ENCODE peak calls at places on chromosome 6, in nine cellular contexts. Y is body of pancreas, R is endodermal cell, N is cardiac muscle cell, F is mucosa of descending colon, T is DND-41, E is adrenal gland, V is psoas muscle, D is heart right ventricle. H is an unnamed sample. For H3K4me1, the result is how much of the 10 kb centered on the place peaks cover.

GRCh38 chr6:124057448-124057847 is 253.8 kb downstream of the NKAIN2 start:
- DNase-seq in Y (no peak), R (no peak), N (no peak), F (no peak), T (no peak), E (no peak), V (no peak), D (no peak), H (no peak)

GRCh38 chr6:116369540-116370327 is 1.0 kb upstream of the DSE start:
- DNase-seq in Y (no peak), R (no peak), N (no peak), F (no peak), T (no peak), E (no peak), V (no peak), D (no peak), H (no peak)

GRCh38 chr6:142561511-142562265 is 259.9 kb downstream of the ADGRG6 start:
- DNase-seq in Y (no peak), R (no peak), N (no peak), F (no peak), T (no peak), E (no peak), V (no peak), D (no peak), H (no peak)

GRCh38 chr6:10801224-10801848 is 37.0 kb downstream of the MAK start:
- DNase-seq in Y (peak), R (peak), N (peak), F (peak), T (peak), E (peak), V (peak), D (peak), H (peak)

GRCh38 chr6:167532410-167533294 is 207.8 kb downstream of the TTLL2 start:
- DNase-seq in Y (no peak), R (no peak), N (no peak), F (no peak), T (no peak), E (no peak), V (no peak), D (no peak), H (no peak)

GRCh38 chr6:37103169-37104039 is 66.5 kb upstream of the PIM1 start:
- DNase-seq in Y (peak), R (peak), N (no peak), F (peak), T (peak), E (peak), V (peak), D (peak), H (peak)

GRCh38 chr6:113178349-113178748 is 678.8 kb upstream of the MARCKS start:
- DNase-seq in Y (no peak), R (no peak), N (peak), F (no peak), T (no peak), E (no peak), V (no peak), D (no peak), H (no peak)

GRCh38 chr6:391559-392440 is at the start of gene IRF4:
- DNase-seq in Y (no peak), R (peak), N (no peak), F (peak), T (no peak), E (no peak), V (no peak), D (no peak), H (no peak)

GRCh38 chr6:100339574-100340255 is 125.0 kb downstream of the SIM1 start:
- DNase-seq in Y (peak), R (no peak), N (no peak), F (no peak), T (no peak), E (no peak), V (no peak), D (no peak), H (no peak)

GRCh38 chr6:16547586-16547985 is 213.7 kb downstream of the ATXN1 start:
- DNase-seq in Y (no peak), R (no peak), N (peak), F (no peak), T (no peak), E (no peak), V (no peak), D (no peak), H (no peak)

GRCh38 chr6:156976144-156977088 is 199.2 kb downstream of the ARID1B start:
- DNase-seq in Y (no peak), R (peak), N (no peak), F (no peak), T (no peak), E (no peak), V (no peak), D (no peak), H (no peak)

GRCh38 chr6:148835920-148836441 is 89.2 kb downstream of the UST start:
- DNase-seq in Y (no peak), R (no peak), N (peak), F (no peak), T (no peak), E (no peak), V (no peak), D (no peak), H (no peak)

GRCh38 chr6:47379328-47379727 is 69.6 kb upstream of the TNFRSF21 start:
- DNase-seq in Y (no peak), R (no peak), N (peak), F (no peak), T (no peak), E (no peak), V (no peak), D (no peak), H (no peak)

GRCh38 chr6:105993769-105994521 is 92.2 kb upstream of the PRDM1 start:
- DNase-seq in Y (peak), R (peak), N (peak), F (peak), T (peak), E (peak), V (peak), D (peak), H (peak)

GRCh38 chr6:37005827-37006514 is 516 bp downstream of the FGD2 start:
- DNase-seq in Y (no peak), R (peak), N (no peak), F (no peak), T (no peak), E (no peak), V (no peak), D (no peak), H (no peak)

GRCh38 chr6:163123098-163123497 is 291.4 kb upstream of the QKI start:
- DNase-seq in Y (no peak), R (peak), N (no peak), F (no peak), T (no peak), E (no peak), V (no peak), D (no peak), H (no peak)

GRCh38 chr6:78487401-78487800 is 379.9 kb upstream of the IRAK1BP1 start:
- DNase-seq in Y (no peak), R (no peak), N (no peak), F (no peak), T (no peak), E (no peak), V (no peak), D (no peak), H (no peak)

GRCh38 chr6:80767808-80768207 is 661.3 kb downstream of the BCKDHB start:
- DNase-seq in Y (no peak), R (no peak), N (peak), F (no peak), T (no peak), E (no peak), V (peak), D (peak), H (peak)

GRCh38 chr6:106165885-106166485 is 79.8 kb downstream of the PRDM1 start:
- DNase-seq in Y (no peak), R (peak), N (no peak), F (no peak), T (no peak), E (no peak), V (no peak), D (no peak), H (no peak)

GRCh38 chr6:168016176-168016620 is 18.7 kb downstream of the KIF25 start:
- DNase-seq in Y (no peak), R (no peak), N (no peak), F (no peak), T (no peak), E (no peak), V (no peak), D (no peak), H (peak)

GRCh38 chr6:156197513-156197912 is 579.7 kb upstream of the ARID1B start:
- DNase-seq in Y (no peak), R (no peak), N (no peak), F (no peak), T (no peak), E (no peak), V (no peak), D (no peak), H (no peak)

GRCh38 chr6:107409942-107410341 is 49.4 kb downstream of the PDSS2 start:
- DNase-seq in Y (no peak), R (no peak), N (no peak), F (no peak), T (no peak), E (no peak), V (no peak), D (no peak), H (no peak)

GRCh38 chr6:143901885-143902708 is 37.8 kb downstream of the ZC2HC1B start:
- DNase-seq in Y (peak), R (no peak), N (peak), F (no peak), T (no peak), E (no peak), V (peak), D (peak), H (no peak)

GRCh38 chr6:125193208-125193607 is 39.6 kb downstream of the TPD52L1 start:
- DNase-seq in Y (no peak), R (no peak), N (no peak), F (peak), T (no peak), E (no peak), V (no peak), D (no peak), H (no peak)

GRCh38 chr6:137224890-137225198 is 5.7 kb upstream of the IFNGR1 start:
- DNase-seq in Y (no peak), R (no peak), N (no peak), F (no peak), T (no peak), E (no peak), V (no peak), D (no peak), H (no peak)

GRCh38 chr6:28709478-28710349 is 184.0 kb downstream of the GPX5 start:
- DNase-seq in Y (no peak), R (peak), N (no peak), F (no peak), T (no peak), E (no peak), V (no peak), D (no peak), H (no peak)
- H3K4me3 ChIP-seq in Y (no peak), R (peak), N (peak), F (no peak), T (no peak), E (no peak), V (peak), D (no peak), H (peak)

GRCh38 chr6:25296980-25297379 is 17.8 kb downstream of the CARMIL1 start:
- DNase-seq in Y (no peak), R (no peak), N (peak), F (no peak), T (no peak), E (no peak), V (no peak), D (no peak), H (no peak)

GRCh38 chr6:25298508-25298834 is 19.3 kb downstream of the CARMIL1 start:
- DNase-seq in Y (no peak), R (no peak), N (no peak), F (no peak), T (no peak), E (no peak), V (no peak), D (no peak), H (no peak)

GRCh38 chr6:25296217-25296905 is 17.2 kb downstream of the CARMIL1 start:
- DNase-seq in Y (no peak), R (no peak), N (peak), F (no peak), T (no peak), E (no peak), V (no peak), D (no peak), H (no peak)

GRCh38 chr6:25295651-25296050 is 16.5 kb downstream of the CARMIL1 start:
- DNase-seq in Y (no peak), R (no peak), N (no peak), F (no peak), T (no peak), E (no peak), V (no peak), D (no peak), H (no peak)

GRCh38 chr6:25297823-25298507 is 18.8 kb downstream of the CARMIL1 start:
- DNase-seq in Y (no peak), R (no peak), N (no peak), F (no peak), T (no peak), E (no peak), V (no peak), D (no peak), H (no peak)
- H3K4me1 ChIP-seq in Y (under half), R (under half), N (half or more), F (under half), T (under half), E (under half), V (under half), D (under half), H (under half)

GRCh38 chr6:166454692-166455515 is 72.2 kb upstream of the MPC1 start:
- DNase-seq in Y (no peak), R (no peak), N (no peak), F (no peak), T (no peak), E (no peak), V (no peak), D (no peak), H (no peak)
- H3K4me3 ChIP-seq in Y (no peak), R (no peak), N (no peak), F (no peak), T (no peak), E (no peak), V (no peak), D (no peak), H (no peak)

GRCh38 chr6:34243131-34243771 is 5.6 kb downstream of the SMIM29 start:
- DNase-seq in Y (no peak), R (no peak), N (no peak), F (no peak), T (no peak), E (no peak), V (no peak), D (no peak), H (no peak)

GRCh38 chr6:34240329-34241248 is 3.9 kb downstream of the HMGA1 start:
- DNase-seq in Y (no peak), R (no peak), N (no peak), F (no peak), T (no peak), E (no peak), V (no peak), D (no peak), H (no peak)

GRCh38 chr6:34239893-34240292 is 3.2 kb downstream of the HMGA1 start:
- DNase-seq in Y (no peak), R (no peak), N (no peak), F (no peak), T (no peak), E (no peak), V (no peak), D (no peak), H (no peak)

GRCh38 chr6:34242252-34243130 is 5.8 kb downstream of the HMGA1 start:
- DNase-seq in Y (no peak), R (no peak), N (no peak), F (no peak), T (no peak), E (no peak), V (no peak), D (no peak), H (no peak)

GRCh38 chr6:34241351-34242215 is 4.9 kb downstream of the HMGA1 start:
- DNase-seq in Y (no peak), R (no peak), N (no peak), F (no peak), T (no peak), E (no peak), V (no peak), D (no peak), H (no peak)
- H3K4me1 ChIP-seq in Y (under half), R (under half), N (under half), F (under half), T (under half), E (under half), V (under half), D (under half), H (under half)

DNA sequence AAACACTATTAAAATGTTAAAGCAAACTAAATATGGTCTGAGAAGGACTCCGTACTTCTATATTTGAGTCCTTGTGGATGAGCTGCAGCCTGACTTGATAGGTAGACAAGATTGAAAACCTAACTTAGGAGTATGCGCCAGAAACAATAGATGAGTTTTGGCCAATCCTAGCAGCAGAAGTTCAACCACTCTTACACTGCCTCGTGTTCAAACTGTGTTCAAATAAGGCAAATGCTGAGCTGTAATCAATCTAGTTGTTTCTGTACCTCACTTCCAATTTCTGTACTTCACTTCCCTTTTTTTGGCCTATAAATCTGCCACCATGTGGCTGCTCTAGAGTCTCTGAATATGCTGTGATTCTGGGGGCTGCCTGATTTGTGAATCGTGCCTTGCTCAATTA is 13.2 kb upstream of the SERINC1 start:
- DNase-seq in Y (no peak), R (no peak), N (no peak), F (no peak), T (no peak), E (no peak), V (no peak), D (no peak), H (no peak)
- H3K4me3 ChIP-seq in Y (no peak), R (no peak), N (peak), F (no peak), T (no peak), E (no peak), V (no peak), D (no peak), H (no peak)

DNA sequence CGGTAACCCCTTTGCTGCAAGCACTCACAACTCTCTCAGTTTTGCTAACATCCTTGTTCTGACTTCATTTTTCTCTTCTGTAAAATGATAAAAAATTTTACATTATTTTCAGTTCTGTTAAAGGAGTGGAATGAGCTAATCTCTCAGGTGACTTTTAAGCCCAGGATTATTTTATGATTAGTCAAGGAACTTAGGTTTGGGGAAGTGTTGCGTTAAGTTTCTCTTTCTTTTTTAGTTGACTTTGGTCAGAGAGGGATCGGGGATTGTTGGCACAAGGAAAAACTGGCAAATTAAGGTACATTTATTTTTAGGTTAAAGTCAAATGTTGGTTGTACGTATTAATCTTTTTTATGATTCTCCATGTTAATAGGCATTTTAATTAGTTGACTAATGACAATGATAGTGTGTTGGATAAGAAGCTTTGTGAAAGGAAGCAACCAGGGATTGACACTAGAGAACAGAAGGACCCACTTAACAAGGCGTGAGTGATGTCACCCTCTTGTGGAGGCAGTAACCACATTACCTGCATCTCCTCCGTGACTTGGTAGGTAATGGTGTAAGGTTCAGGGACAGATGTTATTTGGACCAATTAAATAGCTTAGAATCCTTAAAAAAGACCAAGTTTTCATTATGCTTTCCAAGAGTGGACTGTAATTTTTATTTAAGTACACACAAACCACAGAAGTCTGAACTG is 31.6 kb downstream of the CD83 start:
- DNase-seq in Y (no peak), R (no peak), N (no peak), F (no peak), T (no peak), E (no peak), V (no peak), D (no peak), H (no peak)
- H3K4me1 ChIP-seq in Y (under half), R (under half), N (under half), F (under half), T (under half), E (under half), V (under half), D (under half), H (under half)

DNA sequence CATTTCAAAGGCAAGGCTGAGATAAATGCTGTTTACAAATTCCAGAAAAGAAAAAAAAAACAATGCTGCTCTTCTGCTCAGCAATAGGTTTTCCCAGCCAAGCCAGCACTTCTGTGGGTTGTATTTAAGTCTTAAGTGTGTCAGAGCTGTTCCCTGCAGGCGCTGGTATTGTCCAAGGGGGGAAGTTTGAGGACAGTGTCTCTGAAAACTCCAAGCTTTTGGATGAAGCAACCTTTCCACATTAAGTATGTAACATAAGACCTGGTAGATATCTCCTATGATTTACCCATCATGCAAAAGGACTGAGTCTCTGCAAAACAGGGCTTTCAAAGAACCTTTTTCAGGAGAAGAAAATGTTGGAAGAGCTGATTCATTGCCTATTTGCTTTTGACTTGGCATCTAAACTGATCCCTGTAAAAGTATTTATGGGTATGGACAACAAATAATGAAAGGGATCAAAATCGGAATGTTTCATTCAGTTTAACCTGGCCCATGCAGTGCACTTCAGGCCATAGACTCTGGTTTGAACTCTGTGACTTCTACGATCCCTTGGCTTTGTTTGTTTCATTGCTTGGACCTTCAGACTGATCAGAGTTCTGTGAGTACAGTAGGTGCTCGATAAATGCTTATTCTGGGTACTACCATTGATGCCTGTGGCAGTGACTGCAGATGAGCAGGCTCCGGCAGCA is 16.1 kb upstream of the PLG start:
- DNase-seq in Y (no peak), R (no peak), N (no peak), F (no peak), T (no peak), E (no peak), V (no peak), D (no peak), H (no peak)
- H3K4me3 ChIP-seq in Y (no peak), R (peak), N (no peak), F (no peak), T (no peak), E (no peak), V (no peak), D (no peak), H (no peak)

DNA sequence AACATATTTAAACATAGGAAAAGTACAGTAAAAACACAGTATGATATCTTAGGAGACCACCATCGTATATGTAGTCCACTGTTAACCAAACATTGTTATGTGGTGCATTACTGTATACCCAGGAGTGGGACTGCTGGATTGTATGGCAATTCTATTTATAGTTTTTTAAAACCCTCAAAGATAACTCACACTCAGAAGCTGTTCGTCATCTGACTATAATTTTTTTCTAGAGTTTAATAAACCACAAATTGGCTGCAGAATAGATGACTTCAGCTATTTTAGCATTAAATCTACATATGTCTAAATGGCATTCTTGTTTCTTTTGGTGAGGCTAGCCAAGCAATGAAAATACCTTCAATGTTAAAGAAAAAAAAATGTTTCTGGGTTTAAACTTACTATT is 134.2 kb upstream of the BMP5 start:
- DNase-seq in Y (no peak), R (no peak), N (no peak), F (no peak), T (no peak), E (no peak), V (no peak), D (no peak), H (no peak)
- H3K4me1 ChIP-seq in Y (under half), R (under half), N (under half), F (under half), T (under half), E (under half), V (under half), D (under half), H (under half)